ENCODE peak calls at places on chromosomes 4 and X, in ten cellular contexts. One of them, this sample, is unnamed.

GRCh38 chr4:48360285-48360965 is 19.1 kb downstream of the SLAIN2 start:
- DNase-seq in AG09309: peak
- DNase-seq in SW 1271: no peak
- DNase-seq in activated CD8-positive, alpha-beta memory T cell treated with anti-CD3 and anti-CD28 coated beads, Interleukin-2, amount 50 U/mL, for 4 hours: no peak
- DNase-seq in stimulated activated CD8-positive, alpha-beta memory T cell treated with anti-CD3 and anti-CD28 coated beads, Interleukin-15, amount 100 ng/mL, for 24 hours: no peak
- DNase-seq in H54: no peak
- DNase-seq in GM20000: no peak
- DNase-seq in mesothelial cell of epicardium: no peak
- DNase-seq in NCI-H82: no peak
- DNase-seq in activated CD4-positive, alpha-beta T cell treated with anti-CD3 and anti-CD28 coated beads, Interleukin-2, amount 50 U/mL, for 48 hours: no peak
- DNase-seq in this sample: no peak

GRCh38 chrX:69153060-69153730 is 12.1 kb downstream of the PJA1 start:
- DNase-seq in AG09309: no peak
- DNase-seq in SW 1271: no peak
- DNase-seq in activated CD8-positive, alpha-beta memory T cell treated with anti-CD3 and anti-CD28 coated beads, Interleukin-2, amount 50 U/mL, for 4 hours: no peak
- DNase-seq in stimulated activated CD8-positive, alpha-beta memory T cell treated with anti-CD3 and anti-CD28 coated beads, Interleukin-15, amount 100 ng/mL, for 24 hours: no peak
- DNase-seq in H54: no peak
- DNase-seq in GM20000: no peak
- DNase-seq in mesothelial cell of epicardium: no peak
- DNase-seq in NCI-H82: peak
- DNase-seq in activated CD4-positive, alpha-beta T cell treated with anti-CD3 and anti-CD28 coated beads, Interleukin-2, amount 50 U/mL, for 48 hours: no peak
- DNase-seq in this sample: peak

GRCh38 chr4:41887821-41888699 is 47.2 kb upstream of the TMEM33 start:
- DNase-seq in AG09309: peak
- DNase-seq in SW 1271: peak
- DNase-seq in activated CD8-positive, alpha-beta memory T cell treated with anti-CD3 and anti-CD28 coated beads, Interleukin-2, amount 50 U/mL, for 4 hours: peak
- DNase-seq in stimulated activated CD8-positive, alpha-beta memory T cell treated with anti-CD3 and anti-CD28 coated beads, Interleukin-15, amount 100 ng/mL, for 24 hours: no peak
- DNase-seq in H54: no peak
- DNase-seq in GM20000: no peak
- DNase-seq in mesothelial cell of epicardium: no peak
- DNase-seq in NCI-H82: peak
- DNase-seq in activated CD4-positive, alpha-beta T cell treated with anti-CD3 and anti-CD28 coated beads, Interleukin-2, amount 50 U/mL, for 48 hours: peak
- DNase-seq in this sample: no peak

GRCh38 chr4:91958651-91959050 is 345.1 kb upstream of the GRID2 start:
- DNase-seq in AG09309: no peak
- DNase-seq in SW 1271: no peak
- DNase-seq in activated CD8-positive, alpha-beta memory T cell treated with anti-CD3 and anti-CD28 coated beads, Interleukin-2, amount 50 U/mL, for 4 hours: no peak
- DNase-seq in stimulated activated CD8-positive, alpha-beta memory T cell treated with anti-CD3 and anti-CD28 coated beads, Interleukin-15, amount 100 ng/mL, for 24 hours: no peak
- DNase-seq in H54: no peak
- DNase-seq in GM20000: no peak
- DNase-seq in mesothelial cell of epicardium: no peak
- DNase-seq in NCI-H82: peak
- DNase-seq in activated CD4-positive, alpha-beta T cell treated with anti-CD3 and anti-CD28 coated beads, Interleukin-2, amount 50 U/mL, for 48 hours: no peak
- DNase-seq in this sample: no peak

GRCh38 chr4:12507868-12508481 is 976.2 kb downstream of the RAB28 start:
- DNase-seq in AG09309: no peak
- DNase-seq in SW 1271: no peak
- DNase-seq in activated CD8-positive, alpha-beta memory T cell treated with anti-CD3 and anti-CD28 coated beads, Interleukin-2, amount 50 U/mL, for 4 hours: no peak
- DNase-seq in stimulated activated CD8-positive, alpha-beta memory T cell treated with anti-CD3 and anti-CD28 coated beads, Interleukin-15, amount 100 ng/mL, for 24 hours: no peak
- DNase-seq in H54: no peak
- DNase-seq in GM20000: no peak
- DNase-seq in mesothelial cell of epicardium: no peak
- DNase-seq in NCI-H82: no peak
- DNase-seq in activated CD4-positive, alpha-beta T cell treated with anti-CD3 and anti-CD28 coated beads, Interleukin-2, amount 50 U/mL, for 48 hours: no peak
- DNase-seq in this sample: no peak

GRCh38 chr4:26726655-26727387 is 133.8 kb upstream of the STIM2 start:
- DNase-seq in AG09309: no peak
- DNase-seq in SW 1271: no peak
- DNase-seq in activated CD8-positive, alpha-beta memory T cell treated with anti-CD3 and anti-CD28 coated beads, Interleukin-2, amount 50 U/mL, for 4 hours: no peak
- DNase-seq in stimulated activated CD8-positive, alpha-beta memory T cell treated with anti-CD3 and anti-CD28 coated beads, Interleukin-15, amount 100 ng/mL, for 24 hours: no peak
- DNase-seq in H54: no peak
- DNase-seq in GM20000: no peak
- DNase-seq in mesothelial cell of epicardium: no peak
- DNase-seq in NCI-H82: no peak
- DNase-seq in activated CD4-positive, alpha-beta T cell treated with anti-CD3 and anti-CD28 coated beads, Interleukin-2, amount 50 U/mL, for 48 hours: no peak
- DNase-seq in this sample: no peak

GRCh38 chr4:42148453-42148852 is 4.0 kb downstream of the BEND4 start:
- DNase-seq in AG09309: no peak
- DNase-seq in SW 1271: no peak
- DNase-seq in activated CD8-positive, alpha-beta memory T cell treated with anti-CD3 and anti-CD28 coated beads, Interleukin-2, amount 50 U/mL, for 4 hours: no peak
- DNase-seq in stimulated activated CD8-positive, alpha-beta memory T cell treated with anti-CD3 and anti-CD28 coated beads, Interleukin-15, amount 100 ng/mL, for 24 hours: no peak
- DNase-seq in H54: no peak
- DNase-seq in GM20000: no peak
- DNase-seq in mesothelial cell of epicardium: no peak
- DNase-seq in NCI-H82: no peak
- DNase-seq in activated CD4-positive, alpha-beta T cell treated with anti-CD3 and anti-CD28 coated beads, Interleukin-2, amount 50 U/mL, for 48 hours: no peak
- DNase-seq in this sample: no peak

GRCh38 chrX:150936556-150936955 is 38.1 kb upstream of the CD99L2 start:
- DNase-seq in AG09309: peak
- DNase-seq in SW 1271: no peak
- DNase-seq in activated CD8-positive, alpha-beta memory T cell treated with anti-CD3 and anti-CD28 coated beads, Interleukin-2, amount 50 U/mL, for 4 hours: no peak
- DNase-seq in stimulated activated CD8-positive, alpha-beta memory T cell treated with anti-CD3 and anti-CD28 coated beads, Interleukin-15, amount 100 ng/mL, for 24 hours: no peak
- DNase-seq in H54: no peak
- DNase-seq in GM20000: no peak
- DNase-seq in mesothelial cell of epicardium: no peak
- DNase-seq in NCI-H82: no peak
- DNase-seq in activated CD4-positive, alpha-beta T cell treated with anti-CD3 and anti-CD28 coated beads, Interleukin-2, amount 50 U/mL, for 48 hours: no peak
- DNase-seq in this sample: no peak

GRCh38 chr4:6983500-6984142 is 59.6 kb upstream of the TADA2B start:
- DNase-seq in AG09309: no peak
- DNase-seq in SW 1271: no peak
- DNase-seq in activated CD8-positive, alpha-beta memory T cell treated with anti-CD3 and anti-CD28 coated beads, Interleukin-2, amount 50 U/mL, for 4 hours: no peak
- DNase-seq in stimulated activated CD8-positive, alpha-beta memory T cell treated with anti-CD3 and anti-CD28 coated beads, Interleukin-15, amount 100 ng/mL, for 24 hours: no peak
- DNase-seq in H54: no peak
- DNase-seq in GM20000: no peak
- DNase-seq in mesothelial cell of epicardium: no peak
- DNase-seq in NCI-H82: peak
- DNase-seq in activated CD4-positive, alpha-beta T cell treated with anti-CD3 and anti-CD28 coated beads, Interleukin-2, amount 50 U/mL, for 48 hours: no peak
- DNase-seq in this sample: no peak

GRCh38 chr4:849478-850175 is 23.7 kb upstream of the CPLX1 start:
- DNase-seq in AG09309: no peak
- DNase-seq in SW 1271: no peak
- DNase-seq in activated CD8-positive, alpha-beta memory T cell treated with anti-CD3 and anti-CD28 coated beads, Interleukin-2, amount 50 U/mL, for 4 hours: no peak
- DNase-seq in stimulated activated CD8-positive, alpha-beta memory T cell treated with anti-CD3 and anti-CD28 coated beads, Interleukin-15, amount 100 ng/mL, for 24 hours: no peak
- DNase-seq in H54: no peak
- DNase-seq in GM20000: no peak
- DNase-seq in mesothelial cell of epicardium: no peak
- DNase-seq in NCI-H82: no peak
- DNase-seq in activated CD4-positive, alpha-beta T cell treated with anti-CD3 and anti-CD28 coated beads, Interleukin-2, amount 50 U/mL, for 48 hours: no peak
- DNase-seq in this sample: no peak

GRCh38 chrX:18956322-18957032 is 27.4 kb downstream of the PHKA2 start:
- DNase-seq in AG09309: no peak
- DNase-seq in SW 1271: no peak
- DNase-seq in activated CD8-positive, alpha-beta memory T cell treated with anti-CD3 and anti-CD28 coated beads, Interleukin-2, amount 50 U/mL, for 4 hours: no peak
- DNase-seq in stimulated activated CD8-positive, alpha-beta memory T cell treated with anti-CD3 and anti-CD28 coated beads, Interleukin-15, amount 100 ng/mL, for 24 hours: no peak
- DNase-seq in H54: no peak
- DNase-seq in GM20000: no peak
- DNase-seq in mesothelial cell of epicardium: no peak
- DNase-seq in NCI-H82: no peak
- DNase-seq in activated CD4-positive, alpha-beta T cell treated with anti-CD3 and anti-CD28 coated beads, Interleukin-2, amount 50 U/mL, for 48 hours: no peak
- DNase-seq in this sample: no peak

GRCh38 chr4:123939621-123940020 is 543.0 kb downstream of the SPRY1 start:
- DNase-seq in AG09309: peak
- DNase-seq in SW 1271: peak
- DNase-seq in activated CD8-positive, alpha-beta memory T cell treated with anti-CD3 and anti-CD28 coated beads, Interleukin-2, amount 50 U/mL, for 4 hours: no peak
- DNase-seq in stimulated activated CD8-positive, alpha-beta memory T cell treated with anti-CD3 and anti-CD28 coated beads, Interleukin-15, amount 100 ng/mL, for 24 hours: no peak
- DNase-seq in H54: peak
- DNase-seq in GM20000: no peak
- DNase-seq in mesothelial cell of epicardium: no peak
- DNase-seq in NCI-H82: no peak
- DNase-seq in activated CD4-positive, alpha-beta T cell treated with anti-CD3 and anti-CD28 coated beads, Interleukin-2, amount 50 U/mL, for 48 hours: no peak
- DNase-seq in this sample: no peak

GRCh38 chr4:27079056-27079455 is 218.4 kb downstream of the STIM2 start:
- DNase-seq in AG09309: no peak
- DNase-seq in SW 1271: no peak
- DNase-seq in activated CD8-positive, alpha-beta memory T cell treated with anti-CD3 and anti-CD28 coated beads, Interleukin-2, amount 50 U/mL, for 4 hours: no peak
- DNase-seq in stimulated activated CD8-positive, alpha-beta memory T cell treated with anti-CD3 and anti-CD28 coated beads, Interleukin-15, amount 100 ng/mL, for 24 hours: no peak
- DNase-seq in H54: no peak
- DNase-seq in GM20000: no peak
- DNase-seq in mesothelial cell of epicardium: no peak
- DNase-seq in NCI-H82: no peak
- DNase-seq in activated CD4-positive, alpha-beta T cell treated with anti-CD3 and anti-CD28 coated beads, Interleukin-2, amount 50 U/mL, for 48 hours: no peak
- DNase-seq in this sample: no peak

GRCh38 chr4:143389543-143390195 is 53.0 kb downstream of the GAB1 start:
- DNase-seq in AG09309: no peak
- DNase-seq in SW 1271: no peak
- DNase-seq in activated CD8-positive, alpha-beta memory T cell treated with anti-CD3 and anti-CD28 coated beads, Interleukin-2, amount 50 U/mL, for 4 hours: no peak
- DNase-seq in stimulated activated CD8-positive, alpha-beta memory T cell treated with anti-CD3 and anti-CD28 coated beads, Interleukin-15, amount 100 ng/mL, for 24 hours: no peak
- DNase-seq in H54: no peak
- DNase-seq in GM20000: no peak
- DNase-seq in mesothelial cell of epicardium: no peak
- DNase-seq in NCI-H82: no peak
- DNase-seq in activated CD4-positive, alpha-beta T cell treated with anti-CD3 and anti-CD28 coated beads, Interleukin-2, amount 50 U/mL, for 48 hours: no peak
- DNase-seq in this sample: no peak

GRCh38 chrX:133493366-133493765 is 78.1 kb upstream of the GPC4 start:
- DNase-seq in AG09309: no peak
- DNase-seq in SW 1271: no peak
- DNase-seq in activated CD8-positive, alpha-beta memory T cell treated with anti-CD3 and anti-CD28 coated beads, Interleukin-2, amount 50 U/mL, for 4 hours: no peak
- DNase-seq in stimulated activated CD8-positive, alpha-beta memory T cell treated with anti-CD3 and anti-CD28 coated beads, Interleukin-15, amount 100 ng/mL, for 24 hours: no peak
- DNase-seq in H54: no peak
- DNase-seq in GM20000: no peak
- DNase-seq in mesothelial cell of epicardium: no peak
- DNase-seq in NCI-H82: no peak
- DNase-seq in activated CD4-positive, alpha-beta T cell treated with anti-CD3 and anti-CD28 coated beads, Interleukin-2, amount 50 U/mL, for 48 hours: no peak
- DNase-seq in this sample: no peak

GRCh38 chr4:112910109-112910736 is 139.2 kb upstream of the ANK2 start:
- DNase-seq in AG09309: peak
- DNase-seq in SW 1271: no peak
- DNase-seq in activated CD8-positive, alpha-beta memory T cell treated with anti-CD3 and anti-CD28 coated beads, Interleukin-2, amount 50 U/mL, for 4 hours: no peak
- DNase-seq in stimulated activated CD8-positive, alpha-beta memory T cell treated with anti-CD3 and anti-CD28 coated beads, Interleukin-15, amount 100 ng/mL, for 24 hours: no peak
- DNase-seq in H54: no peak
- DNase-seq in GM20000: no peak
- DNase-seq in mesothelial cell of epicardium: no peak
- DNase-seq in NCI-H82: no peak
- DNase-seq in activated CD4-positive, alpha-beta T cell treated with anti-CD3 and anti-CD28 coated beads, Interleukin-2, amount 50 U/mL, for 48 hours: no peak
- DNase-seq in this sample: no peak

GRCh38 chr4:127759893-127760292 is 22.2 kb upstream of the HSPA4L start:
- DNase-seq in AG09309: no peak
- DNase-seq in SW 1271: no peak
- DNase-seq in activated CD8-positive, alpha-beta memory T cell treated with anti-CD3 and anti-CD28 coated beads, Interleukin-2, amount 50 U/mL, for 4 hours: no peak
- DNase-seq in stimulated activated CD8-positive, alpha-beta memory T cell treated with anti-CD3 and anti-CD28 coated beads, Interleukin-15, amount 100 ng/mL, for 24 hours: no peak
- DNase-seq in H54: no peak
- DNase-seq in GM20000: no peak
- DNase-seq in mesothelial cell of epicardium: no peak
- DNase-seq in NCI-H82: no peak
- DNase-seq in activated CD4-positive, alpha-beta T cell treated with anti-CD3 and anti-CD28 coated beads, Interleukin-2, amount 50 U/mL, for 48 hours: no peak
- DNase-seq in this sample: no peak

GRCh38 chrX:19535481-19535880 is 20.2 kb upstream of the MAP3K15 start:
- DNase-seq in AG09309: peak
- DNase-seq in SW 1271: peak
- DNase-seq in activated CD8-positive, alpha-beta memory T cell treated with anti-CD3 and anti-CD28 coated beads, Interleukin-2, amount 50 U/mL, for 4 hours: no peak
- DNase-seq in stimulated activated CD8-positive, alpha-beta memory T cell treated with anti-CD3 and anti-CD28 coated beads, Interleukin-15, amount 100 ng/mL, for 24 hours: no peak
- DNase-seq in H54: no peak
- DNase-seq in GM20000: no peak
- DNase-seq in mesothelial cell of epicardium: no peak
- DNase-seq in NCI-H82: peak
- DNase-seq in activated CD4-positive, alpha-beta T cell treated with anti-CD3 and anti-CD28 coated beads, Interleukin-2, amount 50 U/mL, for 48 hours: no peak
- DNase-seq in this sample: no peak

GRCh38 chr4:76198411-76199237 is 15.0 kb downstream of the SCARB2 start:
- DNase-seq in AG09309: peak
- DNase-seq in SW 1271: no peak
- DNase-seq in activated CD8-positive, alpha-beta memory T cell treated with anti-CD3 and anti-CD28 coated beads, Interleukin-2, amount 50 U/mL, for 4 hours: peak
- DNase-seq in stimulated activated CD8-positive, alpha-beta memory T cell treated with anti-CD3 and anti-CD28 coated beads, Interleukin-15, amount 100 ng/mL, for 24 hours: no peak
- DNase-seq in H54: no peak
- DNase-seq in GM20000: peak
- DNase-seq in mesothelial cell of epicardium: peak
- DNase-seq in NCI-H82: peak
- DNase-seq in activated CD4-positive, alpha-beta T cell treated with anti-CD3 and anti-CD28 coated beads, Interleukin-2, amount 50 U/mL, for 48 hours: peak
- DNase-seq in this sample: peak

GRCh38 chrX:10932842-10933440 is 178.2 kb upstream of the HCCS start:
- DNase-seq in AG09309: no peak
- DNase-seq in SW 1271: no peak
- DNase-seq in activated CD8-positive, alpha-beta memory T cell treated with anti-CD3 and anti-CD28 coated beads, Interleukin-2, amount 50 U/mL, for 4 hours: no peak
- DNase-seq in stimulated activated CD8-positive, alpha-beta memory T cell treated with anti-CD3 and anti-CD28 coated beads, Interleukin-15, amount 100 ng/mL, for 24 hours: no peak
- DNase-seq in H54: no peak
- DNase-seq in GM20000: no peak
- DNase-seq in mesothelial cell of epicardium: no peak
- DNase-seq in NCI-H82: no peak
- DNase-seq in activated CD4-positive, alpha-beta T cell treated with anti-CD3 and anti-CD28 coated beads, Interleukin-2, amount 50 U/mL, for 48 hours: no peak
- DNase-seq in this sample: no peak

GRCh38 chrX:39204945-39205344 is 403.7 kb downstream of the MID1IP1 start:
- DNase-seq in AG09309: no peak
- DNase-seq in SW 1271: no peak
- DNase-seq in activated CD8-positive, alpha-beta memory T cell treated with anti-CD3 and anti-CD28 coated beads, Interleukin-2, amount 50 U/mL, for 4 hours: no peak
- DNase-seq in stimulated activated CD8-positive, alpha-beta memory T cell treated with anti-CD3 and anti-CD28 coated beads, Interleukin-15, amount 100 ng/mL, for 24 hours: no peak
- DNase-seq in H54: no peak
- DNase-seq in GM20000: no peak
- DNase-seq in mesothelial cell of epicardium: no peak
- DNase-seq in NCI-H82: no peak
- DNase-seq in activated CD4-positive, alpha-beta T cell treated with anti-CD3 and anti-CD28 coated beads, Interleukin-2, amount 50 U/mL, for 48 hours: peak
- DNase-seq in this sample: no peak

GRCh38 chrX:52262195-52262546 is 77.5 kb downstream of the MAGED4 start:
- DNase-seq in AG09309: no peak
- DNase-seq in SW 1271: no peak
- DNase-seq in activated CD8-positive, alpha-beta memory T cell treated with anti-CD3 and anti-CD28 coated beads, Interleukin-2, amount 50 U/mL, for 4 hours: no peak
- DNase-seq in stimulated activated CD8-positive, alpha-beta memory T cell treated with anti-CD3 and anti-CD28 coated beads, Interleukin-15, amount 100 ng/mL, for 24 hours: no peak
- DNase-seq in H54: no peak
- DNase-seq in GM20000: no peak
- DNase-seq in mesothelial cell of epicardium: no peak
- DNase-seq in NCI-H82: no peak
- DNase-seq in activated CD4-positive, alpha-beta T cell treated with anti-CD3 and anti-CD28 coated beads, Interleukin-2, amount 50 U/mL, for 48 hours: no peak
- DNase-seq in this sample: no peak

GRCh38 chr4:1209821-1210220 is 37.4 kb upstream of the SPON2 start:
- DNase-seq in AG09309: no peak
- DNase-seq in SW 1271: no peak
- DNase-seq in activated CD8-positive, alpha-beta memory T cell treated with anti-CD3 and anti-CD28 coated beads, Interleukin-2, amount 50 U/mL, for 4 hours: no peak
- DNase-seq in stimulated activated CD8-positive, alpha-beta memory T cell treated with anti-CD3 and anti-CD28 coated beads, Interleukin-15, amount 100 ng/mL, for 24 hours: no peak
- DNase-seq in H54: no peak
- DNase-seq in GM20000: no peak
- DNase-seq in mesothelial cell of epicardium: no peak
- DNase-seq in NCI-H82: no peak
- DNase-seq in activated CD4-positive, alpha-beta T cell treated with anti-CD3 and anti-CD28 coated beads, Interleukin-2, amount 50 U/mL, for 48 hours: no peak
- DNase-seq in this sample: peak

GRCh38 chr4:180028682-180029081 is 2214.5 kb upstream of the TENM3 start:
- DNase-seq in AG09309: no peak
- DNase-seq in SW 1271: peak
- DNase-seq in activated CD8-positive, alpha-beta memory T cell treated with anti-CD3 and anti-CD28 coated beads, Interleukin-2, amount 50 U/mL, for 4 hours: no peak
- DNase-seq in stimulated activated CD8-positive, alpha-beta memory T cell treated with anti-CD3 and anti-CD28 coated beads, Interleukin-15, amount 100 ng/mL, for 24 hours: no peak
- DNase-seq in H54: no peak
- DNase-seq in GM20000: no peak
- DNase-seq in mesothelial cell of epicardium: no peak
- DNase-seq in NCI-H82: peak
- DNase-seq in activated CD4-positive, alpha-beta T cell treated with anti-CD3 and anti-CD28 coated beads, Interleukin-2, amount 50 U/mL, for 48 hours: peak
- DNase-seq in this sample: no peak

GRCh38 chr4:6180841-6181631 is 19.3 kb downstream of the JAKMIP1 start:
- DNase-seq in AG09309: no peak
- DNase-seq in SW 1271: no peak
- DNase-seq in activated CD8-positive, alpha-beta memory T cell treated with anti-CD3 and anti-CD28 coated beads, Interleukin-2, amount 50 U/mL, for 4 hours: peak
- DNase-seq in stimulated activated CD8-positive, alpha-beta memory T cell treated with anti-CD3 and anti-CD28 coated beads, Interleukin-15, amount 100 ng/mL, for 24 hours: no peak
- DNase-seq in H54: no peak
- DNase-seq in GM20000: peak
- DNase-seq in mesothelial cell of epicardium: no peak
- DNase-seq in NCI-H82: no peak
- DNase-seq in activated CD4-positive, alpha-beta T cell treated with anti-CD3 and anti-CD28 coated beads, Interleukin-2, amount 50 U/mL, for 48 hours: peak
- DNase-seq in this sample: no peak

GRCh38 chr4:138519436-138519835 is 277.3 kb upstream of the SLC7A11 start:
- DNase-seq in AG09309: no peak
- DNase-seq in SW 1271: no peak
- DNase-seq in activated CD8-positive, alpha-beta memory T cell treated with anti-CD3 and anti-CD28 coated beads, Interleukin-2, amount 50 U/mL, for 4 hours: no peak
- DNase-seq in stimulated activated CD8-positive, alpha-beta memory T cell treated with anti-CD3 and anti-CD28 coated beads, Interleukin-15, amount 100 ng/mL, for 24 hours: no peak
- DNase-seq in H54: no peak
- DNase-seq in GM20000: no peak
- DNase-seq in mesothelial cell of epicardium: no peak
- DNase-seq in NCI-H82: no peak
- DNase-seq in activated CD4-positive, alpha-beta T cell treated with anti-CD3 and anti-CD28 coated beads, Interleukin-2, amount 50 U/mL, for 48 hours: no peak
- DNase-seq in this sample: no peak

GRCh38 chrX:72308209-72308565 is 2.5 kb upstream of the CITED1 start:
- DNase-seq in AG09309: no peak
- DNase-seq in SW 1271: no peak
- DNase-seq in activated CD8-positive, alpha-beta memory T cell treated with anti-CD3 and anti-CD28 coated beads, Interleukin-2, amount 50 U/mL, for 4 hours: no peak
- DNase-seq in stimulated activated CD8-positive, alpha-beta memory T cell treated with anti-CD3 and anti-CD28 coated beads, Interleukin-15, amount 100 ng/mL, for 24 hours: no peak
- DNase-seq in H54: no peak
- DNase-seq in GM20000: no peak
- DNase-seq in mesothelial cell of epicardium: no peak
- DNase-seq in NCI-H82: no peak
- DNase-seq in activated CD4-positive, alpha-beta T cell treated with anti-CD3 and anti-CD28 coated beads, Interleukin-2, amount 50 U/mL, for 48 hours: no peak
- DNase-seq in this sample: no peak

This sample was measured in sigmoid colon.